ENCODE peak calls at places on chromosomes 1 and 21, in ten cellular contexts. H is breast epithelium; K is HuH-7; J is CD4-positive, alpha-beta memory T cell; T is nucleus accumbens; P is left cardiac atrium; V is HEK293T; L is T-helper 22 cell; M is T-cell; F is uterus. G is an unnamed sample.
A peak's percentile ranks its signal among the peaks of the same experiment; 100 is the strongest.

GRCh38 chr21:21751286-21751685 is 753.1 kb downstream of the NCAM2 start:
- DNase-seq in H (no peak), K (no peak), J (no peak), T (no peak), P (no peak), V (no peak), L (no peak), M (no peak), F (no peak), G (no peak)

GRCh38 chr1:19661721-19662228 is 2.9 kb upstream of the HTR6 start:
- DNase-seq in H (no peak), K (no peak), J (peak; percentile 56), T (no peak), P (no peak), V (no peak), L (no peak), M (peak; percentile 34), F (no peak), G (no peak)

GRCh38 chr1:244445320-244446181 is 6.2 kb downstream of the ADSS2 start:
- DNase-seq in H (no peak), K (no peak), J (no peak), T (no peak), P (no peak), V (no peak), L (no peak), M (no peak), F (no peak), G (no peak)

GRCh38 chr1:3350441-3351261 is 103.8 kb upstream of the ARHGEF16 start:
- DNase-seq in H (no peak), K (no peak), J (no peak), T (peak; percentile 75), P (no peak), V (no peak), L (no peak), M (no peak), F (peak; percentile 47), G (no peak)

GRCh38 chr1:203325004-203325417 is 19.7 kb downstream of the BTG2 start:
- DNase-seq in H (no peak), K (no peak), J (peak; percentile 48), T (no peak), P (no peak), V (no peak), L (peak; percentile 54), M (peak; percentile 48), F (no peak), G (peak; percentile 53)

GRCh38 chr1:44584167-44584566 is 90.1 kb downstream of the TMEM53 start:
- DNase-seq in H (no peak), K (peak; percentile 75), J (no peak), T (no peak), P (no peak), V (peak; percentile 24), L (no peak), M (no peak), F (no peak), G (no peak)

GRCh38 chr1:43000271-43000670 is 41.6 kb upstream of the SLC2A1 start:
- DNase-seq in H (no peak), K (no peak), J (no peak), T (no peak), P (no peak), V (no peak), L (no peak), M (no peak), F (no peak), G (no peak)

GRCh38 chr21:20257052-20257451 is 741.2 kb upstream of the NCAM2 start:
- DNase-seq in H (no peak), K (no peak), J (no peak), T (no peak), P (no peak), V (no peak), L (no peak), M (no peak), F (no peak), G (no peak)

GRCh38 chr1:33130297-33130696 is 49.3 kb downstream of the AZIN2 start:
- DNase-seq in H (no peak), K (no peak), J (no peak), T (no peak), P (no peak), V (no peak), L (no peak), M (no peak), F (no peak), G (no peak)

GRCh38 chr1:89821322-89822108 is 683 bp downstream of the LRRC8D start:
- DNase-seq in H (no peak), K (peak; percentile 46), J (peak; percentile 65), T (peak; percentile 45), P (peak; percentile 55), V (peak; percentile 71), L (peak; percentile 44), M (peak; percentile 40), F (peak; percentile 21), G (peak; percentile 93)

GRCh38 chr1:4161271-4162006 is 261.4 kb upstream of the C1orf174 start:
- DNase-seq in H (no peak), K (no peak), J (no peak), T (no peak), P (no peak), V (no peak), L (no peak), M (no peak), F (no peak), G (no peak)

GRCh38 chr1:15412843-15413242 is 3.2 kb downstream of the EFHD2 start:
- DNase-seq in H (no peak), K (no peak), J (no peak), T (no peak), P (peak; percentile 55), V (no peak), L (no peak), M (no peak), F (no peak), G (no peak)

GRCh38 chr1:43252225-43252624 is 17.6 kb upstream of the TMEM125 start:
- DNase-seq in H (no peak), K (no peak), J (no peak), T (no peak), P (no peak), V (no peak), L (no peak), M (no peak), F (no peak), G (no peak)

GRCh38 chr1:31401241-31401640 is 11.8 kb upstream of the SERINC2 start:
- DNase-seq in H (no peak), K (no peak), J (no peak), T (no peak), P (no peak), V (no peak), L (no peak), M (no peak), F (no peak), G (no peak)

GRCh38 chr21:37365657-37366487 is 701 bp upstream of the DYRK1A start:
- DNase-seq in H (peak; percentile 69), K (no peak), J (peak; percentile 72), T (peak; percentile 73), P (peak; percentile 75), V (peak; percentile 65), L (peak; percentile 40), M (peak; percentile 46), F (peak; percentile 69), G (peak; percentile 93)

GRCh38 chr1:168833352-168833751 is 104.3 kb upstream of the DPT start:
- DNase-seq in H (no peak), K (no peak), J (no peak), T (no peak), P (no peak), V (no peak), L (no peak), M (no peak), F (no peak), G (no peak)

GRCh38 chr1:115218034-115218405 is 120.0 kb downstream of the NGF start:
- DNase-seq in H (no peak), K (no peak), J (no peak), T (no peak), P (no peak), V (no peak), L (no peak), M (no peak), F (no peak), G (no peak)

G was measured in left lung.